ENCODE peak calls at places on chromosome 16, in ten cellular contexts. A, Q, U, K, Z, V, C, D, E and Y are unnamed samples.
A peak's percentile ranks its signal among the peaks of the same experiment; 100 is the strongest.

GRCh38 chr16:17439580-17439979 is 31.2 kb downstream of the XYLT1 start:
- DNase-seq in A (peak; percentile 32), Q (no peak), U (no peak), K (no peak), Z (no peak), V (no peak), C (no peak), D (no peak), E (no peak), Y (no peak)

GRCh38 chr16:48596326-48596725 is 13.7 kb downstream of the N4BP1 start:
- DNase-seq in A (peak; percentile 62), Q (no peak), U (no peak), K (no peak), Z (no peak), V (no peak), C (no peak), D (no peak), E (no peak), Y (peak; percentile 93)

GRCh38 chr16:78884199-78884598 is 716.3 kb downstream of the MAF start:
- DNase-seq in A (no peak), Q (no peak), U (no peak), K (no peak), Z (no peak), V (no peak), C (no peak), D (no peak), E (no peak), Y (no peak)

GRCh38 chr16:68446941-68447675 is 1.2 kb downstream of the SMPD3 start:
- DNase-seq in A (no peak), Q (no peak), U (no peak), K (no peak), Z (no peak), V (no peak), C (no peak), D (no peak), E (no peak), Y (no peak)

GRCh38 chr16:16009396-16009795 is 60.0 kb downstream of the ABCC1 start:
- DNase-seq in A (no peak), Q (no peak), U (no peak), K (no peak), Z (no peak), V (no peak), C (no peak), D (no peak), E (no peak), Y (no peak)

GRCh38 chr16:79767597-79768280 is 167.2 kb upstream of the MAF start:
- DNase-seq in A (no peak), Q (no peak), U (no peak), K (no peak), Z (peak; percentile 8), V (no peak), C (peak; percentile 36), D (no peak), E (no peak), Y (no peak)

GRCh38 chr16:591892-592517 is 2.1 kb downstream of the RAB40C start:
- DNase-seq in A (no peak), Q (no peak), U (no peak), K (no peak), Z (no peak), V (no peak), C (no peak), D (no peak), E (no peak), Y (no peak)

GRCh38 chr16:1333854-1334719 is 642 bp downstream of the BAIAP3 start:
- DNase-seq in A (no peak), Q (no peak), U (no peak), K (no peak), Z (no peak), V (no peak), C (no peak), D (no peak), E (no peak), Y (no peak)

GRCh38 chr16:56611281-56611833 is 3.0 kb downstream of the MT2A start:
- DNase-seq in A (no peak), Q (no peak), U (no peak), K (no peak), Z (no peak), V (no peak), C (no peak), D (peak; percentile 94), E (no peak), Y (no peak)